ENCODE peak calls at places on chromosome 17, in seven cellular contexts. K, A, P, Q, X, Y and G are unnamed samples.

GRCh38 chr17:53823341-53824050 is 769 bp downstream of the KIF2B start:
- DNase-seq in K (no peak), A (no peak), P (no peak), Q (no peak), X (no peak), Y (no peak), G (no peak)

GRCh38 chr17:2624292-2624731 is 30.9 kb downstream of the PAFAH1B1 start:
- DNase-seq in K (no peak), A (no peak), P (no peak), Q (peak), X (no peak), Y (no peak), G (no peak)

GRCh38 chr17:77802811-77803220 is 155.7 kb upstream of the TNRC6C start:
- DNase-seq in K (peak), A (no peak), P (no peak), Q (no peak), X (no peak), Y (no peak), G (no peak)

GRCh38 chr17:65231662-65232335 is 94.6 kb downstream of the RGS9 start:
- DNase-seq in K (peak), A (peak), P (peak), Q (peak), X (peak), Y (no peak), G (peak)

GRCh38 chr17:68310141-68310540 is 18.8 kb downstream of the ARSG start:
- DNase-seq in K (no peak), A (no peak), P (no peak), Q (peak), X (no peak), Y (peak), G (no peak)

GRCh38 chr17:47279062-47279801 is 25.6 kb downstream of the ITGB3 start:
- DNase-seq in K (no peak), A (peak), P (no peak), Q (peak), X (no peak), Y (no peak), G (peak)

GRCh38 chr17:82858376-82859126 is 18.7 kb upstream of the ZNF750 start:
- DNase-seq in K (no peak), A (no peak), P (no peak), Q (no peak), X (peak), Y (peak), G (no peak)

GRCh38 chr17:80187493-80187892 is 17.7 kb downstream of the CARD14 start:
- DNase-seq in K (no peak), A (no peak), P (no peak), Q (peak), X (no peak), Y (no peak), G (no peak)

GRCh38 chr17:9240659-9241370 is 219.5 kb downstream of the NTN1 start:
- DNase-seq in K (no peak), A (no peak), P (no peak), Q (no peak), X (no peak), Y (no peak), G (no peak)

GRCh38 chr17:13002761-13003453 is 14.9 kb downstream of the ELAC2 start:
- DNase-seq in K (peak), A (no peak), P (no peak), Q (peak), X (peak), Y (peak), G (no peak)

GRCh38 chr17:80991645-80992076 is at the start of gene CHMP6:
- DNase-seq in K (peak), A (peak), P (no peak), Q (no peak), X (peak), Y (peak), G (peak)

GRCh38 chr17:79077587-79077986 is 3.0 kb downstream of the ENGASE start:
- DNase-seq in K (no peak), A (no peak), P (no peak), Q (no peak), X (no peak), Y (no peak), G (no peak)

GRCh38 chr17:37761065-37761464 is 16.2 kb upstream of the HNF1B start:
- DNase-seq in K (no peak), A (no peak), P (no peak), Q (no peak), X (no peak), Y (no peak), G (no peak)

GRCh38 chr17:5501725-5502124 is 15.4 kb downstream of the MIS12 start:
- DNase-seq in K (no peak), A (no peak), P (no peak), Q (no peak), X (no peak), Y (no peak), G (no peak)

GRCh38 chr17:73256220-73256619 is 5.5 kb downstream of the CPSF4L start:
- DNase-seq in K (no peak), A (no peak), P (no peak), Q (no peak), X (no peak), Y (no peak), G (no peak)

GRCh38 chr17:21674242-21674731 is 18.0 kb upstream of the KCNJ18 start:
- DNase-seq in K (no peak), A (no peak), P (no peak), Q (no peak), X (no peak), Y (no peak), G (no peak)

GRCh38 chr17:75430159-75430748 is 24.8 kb upstream of the GRB2 start:
- DNase-seq in K (no peak), A (no peak), P (no peak), Q (peak), X (no peak), Y (no peak), G (no peak)

GRCh38 chr17:66727634-66728570 is 107.0 kb upstream of the CACNG5 start:
- DNase-seq in K (peak), A (peak), P (no peak), Q (peak), X (peak), Y (peak), G (peak)

GRCh38 chr17:83053021-83053778 is 26.2 kb upstream of the METRNL start:
- DNase-seq in K (no peak), A (no peak), P (no peak), Q (peak), X (no peak), Y (no peak), G (no peak)